ENCODE peak calls at places on chromosomes 12 and 14, in seven cellular contexts. Y is transverse colon, H is cardiac fibroblast, K is keratinocyte, S is RWPE1, R is K562, M is GM13976. O is an unnamed sample.
A peak's percentile ranks its signal among the peaks of the same experiment; 100 is the strongest.

GRCh38 chr12:111417784-111418593 is 12.3 kb downstream of the SH2B3 start:
- DNase-seq in Y (no peak), H (no peak), K (no peak), S (no peak), R (no peak), M (no peak), O (no peak)

GRCh38 chr12:24519759-24520158 is 429.1 kb downstream of the BCAT1 start:
- DNase-seq in Y (no peak), H (no peak), K (no peak), S (no peak), R (no peak), M (no peak), O (no peak)

GRCh38 chr12:66964629-66965028 is 285.8 kb upstream of the GRIP1 start:
- DNase-seq in Y (no peak), H (no peak), K (no peak), S (no peak), R (no peak), M (no peak), O (no peak)

GRCh38 chr14:51400142-51400541 is 160.1 kb downstream of the TMX1 start:
- DNase-seq in Y (no peak), H (peak; percentile 33), K (no peak), S (no peak), R (no peak), M (no peak), O (no peak)

GRCh38 chr12:13536219-13536910 is 339.8 kb downstream of the EMP1 start:
- DNase-seq in Y (no peak), H (no peak), K (no peak), S (no peak), R (no peak), M (peak; percentile 60), O (no peak)

GRCh38 chr14:100032749-100033148 is 32.5 kb upstream of the EVL start:
- DNase-seq in Y (no peak), H (no peak), K (no peak), S (no peak), R (no peak), M (no peak), O (no peak)

GRCh38 chr12:104376650-104377506 is 73.3 kb downstream of the EID3 start:
- DNase-seq in Y (no peak), H (peak; percentile 57), K (no peak), S (no peak), R (no peak), M (no peak), O (no peak)

GRCh38 chr12:117857632-117858274 is 111.0 kb downstream of the KSR2 start:
- DNase-seq in Y (peak; percentile 45), H (peak; percentile 66), K (no peak), S (peak; percentile 41), R (peak; percentile 72), M (peak; percentile 82), O (peak; percentile 71)

GRCh38 chr14:68692216-68692615 is 100.7 kb downstream of the ZFP36L1 start:
- DNase-seq in Y (no peak), H (no peak), K (no peak), S (no peak), R (no peak), M (no peak), O (no peak)

GRCh38 chr14:37753459-37753858 is 158.0 kb downstream of the TTC6 start:
- DNase-seq in Y (no peak), H (no peak), K (no peak), S (no peak), R (no peak), M (no peak), O (no peak)

GRCh38 chr12:127373572-127373971 is 893.4 kb upstream of the TMEM132C start:
- DNase-seq in Y (no peak), H (no peak), K (no peak), S (no peak), R (no peak), M (no peak), O (no peak)

GRCh38 chr12:120941846-120942405 is 36.4 kb upstream of the HNF1A start:
- DNase-seq in Y (no peak), H (no peak), K (no peak), S (no peak), R (no peak), M (no peak), O (no peak)

GRCh38 chr12:126558219-126558618 is 1493.0 kb downstream of the AACS start:
- DNase-seq in Y (no peak), H (no peak), K (no peak), S (no peak), R (no peak), M (no peak), O (no peak)

GRCh38 chr12:94149781-94150482 is 1.6 kb downstream of the PLXNC1 start:
- DNase-seq in Y (peak; percentile 42), H (peak; percentile 22), K (no peak), S (no peak), R (no peak), M (peak; percentile 63), O (peak; percentile 20)

GRCh38 chr12:89701606-89702206 is 6.9 kb downstream of the ATP2B1 start:
- DNase-seq in Y (no peak), H (no peak), K (no peak), S (no peak), R (no peak), M (no peak), O (no peak)
- TF ChIP-seq CTCF in Y (no peak), H (no peak), K (no peak), S (no peak), R (no peak), M (no peak), O (no peak)

GRCh38 chr12:7638764-7639570 is 26.7 kb downstream of the APOBEC1 start:
- DNase-seq in Y (peak; percentile 75), H (peak; percentile 87), K (peak; percentile 35), S (peak; percentile 65), R (peak; percentile 66), M (peak; percentile 82), O (peak; percentile 81)
- TF ChIP-seq CTCF in Y (peak; percentile 93), H (peak; percentile 71), K (peak; percentile 74), S (peak; percentile 35), R (peak; percentile 93), M (peak; percentile 72), O (peak; percentile 98)

GRCh38 chr14:55131782-55132181 is 2.7 kb downstream of the LGALS3 start:
- DNase-seq in Y (peak; percentile 54), H (no peak), K (no peak), S (no peak), R (no peak), M (no peak), O (no peak)
- TF ChIP-seq CTCF in Y (no peak), H (peak; percentile 5), K (peak; percentile 30), S (no peak), R (no peak), M (no peak), O (no peak)

GRCh38 chr12:88579941-88580871 is at the start of gene KITLG:
- DNase-seq in Y (peak; percentile 89), H (peak; percentile 91), K (no peak), S (peak; percentile 76), R (no peak), M (peak; percentile 74), O (peak; percentile 85)

GRCh38 chr12:88577537-88577936 is 2.7 kb downstream of the KITLG start:
- DNase-seq in Y (no peak), H (peak; percentile 54), K (no peak), S (peak; percentile 45), R (no peak), M (no peak), O (no peak)

GRCh38 chr12:88578274-88578673 is 2.0 kb downstream of the KITLG start:
- DNase-seq in Y (no peak), H (peak; percentile 47), K (no peak), S (no peak), R (no peak), M (no peak), O (no peak)

GRCh38 chr12:88579572-88579940 is 715 bp downstream of the KITLG start:
- DNase-seq in Y (peak; percentile 56), H (no peak), K (no peak), S (peak; percentile 60), R (no peak), M (peak; percentile 34), O (peak; percentile 49)

DNA sequence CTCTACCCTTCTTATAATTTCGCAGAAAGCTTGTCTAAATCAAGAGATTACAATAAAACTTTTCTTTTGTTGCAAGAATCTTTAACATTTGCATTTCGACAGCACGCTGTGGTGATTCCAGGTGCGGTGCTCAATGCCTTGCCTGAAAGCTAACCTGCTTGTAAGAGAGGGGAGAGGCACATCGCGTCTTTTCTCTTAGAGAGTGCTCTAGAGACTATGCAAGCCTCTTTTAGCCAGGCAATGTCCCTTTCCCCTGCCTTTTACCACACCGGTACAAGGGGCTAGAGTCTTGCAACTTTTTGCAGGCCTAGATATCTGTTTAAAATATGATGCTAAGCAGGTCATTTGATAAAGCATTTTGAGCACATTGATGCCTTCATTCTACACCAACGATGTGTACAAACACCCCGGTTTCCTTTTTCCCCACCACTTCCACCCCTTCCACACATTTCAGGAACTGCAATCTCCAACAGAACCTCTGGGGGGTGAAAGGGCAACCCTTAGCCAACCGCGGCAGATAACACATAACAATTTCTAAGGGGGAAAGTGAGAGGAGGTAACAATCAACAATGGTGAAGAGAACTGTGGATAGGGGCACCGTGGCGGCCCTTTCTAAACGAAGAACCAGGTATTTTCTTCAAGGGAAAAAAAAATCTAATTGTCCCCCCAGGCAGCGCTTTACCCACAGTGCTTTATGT is 1.3 kb downstream of the KITLG start:
- DNase-seq in Y (peak; percentile 43), H (peak; percentile 47), K (no peak), S (peak; percentile 69), R (no peak), M (no peak), O (peak; percentile 57)
- TF ChIP-seq CTCF in Y (peak; percentile 76), H (peak; percentile 65), K (peak; percentile 57), S (peak; percentile 68), R (no peak), M (no peak), O (peak; percentile 54)

O was measured in endothelial cell.